ENCODE peak calls at places on chromosomes 2 and 18, in eight cellular contexts. I is Peyer's patch, V is cardiac fibroblast, S is fibroblast of lung, U is AG09309, Q is AG04449, O is ascending aorta, B is body of pancreas. L is an unnamed sample.

GRCh38 chr2:86062043-86062442 is 43.6 kb downstream of the POLR1A start:
- DNase-seq in V (peak; percentile 65), U (no peak), O (no peak), I (no peak), Q (no peak), S (peak; percentile 74), B (no peak), L (no peak)

GRCh38 chr2:229943770-229944449 is 21.6 kb downstream of the FBXO36 start:
- DNase-seq in I (no peak), V (no peak), Q (no peak), S (no peak), U (no peak), B (no peak), O (no peak), L (no peak)

GRCh38 chr2:68743531-68743930 is 8.9 kb downstream of the ARHGAP25 start:
- DNase-seq in B (no peak), I (no peak), V (no peak), U (no peak), Q (no peak), S (no peak), O (no peak), L (no peak)

GRCh38 chr18:46250084-46250811 is 146.1 kb downstream of the HAUS1 start:
- DNase-seq in B (peak; percentile 20), I (peak; percentile 76), O (no peak), V (peak; percentile 90), S (peak; percentile 72), U (peak; percentile 34), Q (peak; percentile 69), L (no peak)

GRCh38 chr2:207083361-207084080 is 82.2 kb downstream of the KLF7 start:
- DNase-seq in U (no peak), O (no peak), B (no peak), V (no peak), Q (no peak), I (no peak), S (no peak), L (no peak)

GRCh38 chr2:236712304-236712703 is 142.7 kb downstream of the ACKR3 start:
- DNase-seq in Q (peak; percentile 5), S (peak; percentile 26), B (no peak), U (no peak), I (no peak), V (peak; percentile 12), O (no peak), L (no peak)

GRCh38 chr18:79507076-79507545 is 111.4 kb downstream of the NFATC1 start:
- DNase-seq in Q (no peak), U (no peak), I (peak; percentile 59), O (no peak), B (peak; percentile 46), S (peak; percentile 33), V (peak; percentile 59), L (peak; percentile 90)

GRCh38 chr2:88880441-88880953 is 189.0 kb downstream of the RPIA start:
- DNase-seq in B (peak; percentile 33), I (peak; percentile 67), V (peak; percentile 70), S (peak; percentile 57), O (no peak), Q (no peak), U (peak; percentile 14), L (no peak)

GRCh38 chr2:195407782-195408181 is 249.2 kb upstream of the SLC39A10 start:
- DNase-seq in V (peak; percentile 68), S (peak; percentile 37), O (no peak), I (no peak), Q (no peak), U (peak; percentile 11), B (no peak), L (no peak)

GRCh38 chr2:128559533-128560515 is 241.2 kb upstream of the HS6ST1 start:
- DNase-seq in U (no peak), Q (no peak), O (no peak), B (no peak), I (no peak), V (no peak), S (no peak), L (no peak)

GRCh38 chr2:121974919-121975654 is 219.6 kb downstream of the TSN start:
- DNase-seq in V (peak; percentile 90), U (peak; percentile 33), B (peak; percentile 46), I (peak; percentile 58), S (peak; percentile 78), O (no peak), Q (peak; percentile 17), L (peak; percentile 38)

GRCh38 chr2:33038799-33039198 is 92.0 kb downstream of the LTBP1 start:
- DNase-seq in I (no peak), S (no peak), U (no peak), Q (no peak), B (no peak), O (no peak), V (no peak), L (no peak)

GRCh38 chr2:85680707-85681353 is 12.8 kb upstream of the SFTPB start:
- DNase-seq in U (no peak), Q (no peak), B (no peak), S (no peak), V (no peak), O (no peak), I (peak; percentile 30), L (peak; percentile 6)

GRCh38 chr2:180728928-180729559 is 251.4 kb upstream of the UBE2E3 start:
- DNase-seq in U (peak; percentile 67), Q (peak; percentile 68), I (no peak), V (peak; percentile 92), O (no peak), S (peak; percentile 93), B (no peak), L (no peak)

GRCh38 chr2:240421396-240421795 is 14.1 kb upstream of the GPC1 start:
- DNase-seq in I (no peak), U (no peak), Q (no peak), V (no peak), B (peak; percentile 4), O (no peak), S (no peak), L (peak; percentile 9)

GRCh38 chr2:239661334-239662312 is 260.8 kb upstream of the HDAC4 start:
- DNase-seq in B (no peak), U (no peak), S (no peak), Q (no peak), O (no peak), V (no peak), I (peak; percentile 27), L (no peak)

GRCh38 chr2:203030991-203031390 is 16.3 kb downstream of the NBEAL1 start:
- DNase-seq in S (no peak), B (no peak), U (no peak), I (no peak), O (no peak), Q (no peak), V (no peak), L (no peak)

GRCh38 chr18:44564922-44565321 is 115.8 kb upstream of the SETBP1 start:
- DNase-seq in I (no peak), Q (peak; percentile 24), V (peak; percentile 68), S (peak; percentile 19), B (no peak), U (peak; percentile 33), O (no peak), L (no peak)

GRCh38 chr2:28761420-28761819 is 9.8 kb downstream of the PPP1CB start:
- DNase-seq in S (no peak), V (no peak), I (no peak), B (no peak), Q (no peak), U (no peak), O (no peak), L (no peak)

GRCh38 chr2:99850076-99850710 is 292.2 kb downstream of the AFF3 start:
- DNase-seq in O (no peak), I (no peak), V (no peak), Q (no peak), S (peak; percentile 30), B (no peak), U (no peak), L (no peak)

GRCh38 chr2:203648273-203648672 is 58.2 kb upstream of the CD28 start:
- DNase-seq in V (no peak), U (no peak), O (no peak), I (no peak), S (peak; percentile 48), Q (no peak), B (no peak), L (no peak)

GRCh38 chr2:170747921-170748320 is 22.3 kb upstream of the ERICH2 start:
- DNase-seq in B (no peak), O (no peak), I (no peak), Q (no peak), S (peak; percentile 87), V (peak; percentile 75), U (no peak), L (no peak)

GRCh38 chr18:50424877-50425690 is 50.2 kb downstream of the SKA1 start:
- DNase-seq in I (no peak), V (peak; percentile 52), S (peak; percentile 83), B (peak; percentile 91), O (no peak), Q (no peak), U (peak; percentile 80), L (peak; percentile 85)

GRCh38 chr2:238913931-238914647 is 66.2 kb downstream of the TWIST2 start:
- DNase-seq in O (no peak), U (no peak), Q (no peak), I (peak; percentile 43), B (no peak), S (no peak), V (no peak), L (peak; percentile 13)

GRCh38 chr2:104163611-104164157 is 690.2 kb upstream of the POU3F3 start:
- DNase-seq in Q (no peak), U (no peak), O (no peak), I (no peak), B (no peak), V (no peak), S (no peak), L (no peak)

GRCh38 chr2:72984172-72984671 is 66.9 kb downstream of the EMX1 start:
- DNase-seq in U (no peak), I (no peak), Q (no peak), O (no peak), B (no peak), S (peak; percentile 14), V (no peak), L (peak; percentile 87)
- H3K4me3 ChIP-seq in U (no peak overlapping the region), I (no peak overlapping the region), Q (no peak overlapping the region), O (no peak overlapping the region), B (no peak overlapping the region), S (no peak overlapping the region), V (no peak overlapping the region), L (no peak overlapping the region)

GRCh38 chr2:227155395-227155794 is 8.6 kb downstream of the COL4A4 start:
- DNase-seq in O (no peak), Q (no peak), S (no peak), I (no peak), V (no peak), U (no peak), B (no peak), L (no peak)
- TF ChIP-seq CTCF in O (no peak), Q (no peak), S (no peak), I (no peak), V (no peak), U (no peak), B (no peak), L (no peak)

DNA sequence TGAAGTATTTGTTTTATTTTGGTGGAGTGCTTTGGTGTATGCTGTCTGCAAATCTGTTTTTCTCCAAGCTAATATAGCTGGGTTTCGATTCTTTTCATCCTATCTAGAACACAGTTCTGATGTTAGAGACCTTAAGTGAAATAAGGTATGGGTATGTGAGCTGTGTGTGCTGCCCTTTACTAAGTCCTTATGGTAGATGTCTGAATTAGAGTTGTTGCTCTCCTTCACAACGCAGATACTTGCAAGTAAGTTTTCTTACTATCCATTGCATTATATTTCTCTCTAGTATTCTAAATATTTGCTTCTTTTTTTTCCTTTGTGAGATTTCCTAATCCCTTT is 38.6 kb downstream of the AGFG1 start:
- DNase-seq in Q (no peak), U (no peak), O (no peak), I (no peak), B (no peak), V (no peak), S (no peak), L (no peak)
- H3K4me3 ChIP-seq in Q (no peak overlapping the region), U (no peak overlapping the region), O (no peak overlapping the region), I (no peak overlapping the region), B (no peak overlapping the region), V (no peak overlapping the region), S (no peak overlapping the region), L (no peak overlapping the region)

GRCh38 chr2:71460595-71461303 is 7.4 kb downstream of the DYSF start:
- DNase-seq in U (no peak), V (peak; percentile 54), S (no peak), B (no peak), Q (no peak), I (no peak), O (no peak), L (no peak)
- TF ChIP-seq CTCF in U (peak; percentile 69), V (peak; percentile 64), S (peak; percentile 51), B (peak; percentile 23), Q (peak; percentile 37), I (peak; percentile 12), O (peak; percentile 9), L (peak; percentile 61)

L was measured in heart left ventricle.